ENCODE peak calls at places on chromosomes 5 and 9, in eight cellular contexts. P is gastrocnemius medialis, L is fibroblast of villous mesenchyme, V is fibroblast of lung, Y is fibroblast of pulmonary artery, N is A549, O is left ventricle myocardium inferior, I is stomach. S is an unnamed sample.

GRCh38 chr5:149130932-149131273 is 10.4 kb upstream of the ABLIM3 start:
- DNase-seq in L (no peak), O (no peak), V (peak), P (no peak), N (no peak), I (no peak), Y (no peak), S (no peak)

GRCh38 chr5:92885950-92886349 is 695.1 kb downstream of the NR2F1-AS1 start:
- DNase-seq in I (no peak), Y (no peak), L (no peak), N (no peak), P (no peak), O (no peak), V (no peak), S (no peak)

GRCh38 chr9:14909631-14910177 is 524 bp downstream of the FREM1 start:
- DNase-seq in N (no peak), O (no peak), V (no peak), Y (no peak), I (no peak), L (no peak), P (no peak), S (no peak)

GRCh38 chr5:119289413-119289812 is 66.4 kb upstream of the TNFAIP8 start:
- DNase-seq in N (no peak), O (no peak), P (no peak), L (no peak), I (no peak), Y (no peak), V (no peak), S (no peak)

GRCh38 chr9:116298249-116298648 is 144.7 kb downstream of the PAPPA start:
- DNase-seq in I (no peak), V (peak), L (no peak), O (no peak), Y (no peak), P (no peak), N (no peak), S (no peak)

GRCh38 chr9:105059260-105059659 is 131.3 kb upstream of the ABCA1 start:
- DNase-seq in V (peak), L (no peak), I (no peak), O (no peak), N (no peak), Y (peak), P (no peak), S (no peak)

GRCh38 chr9:133713960-133714495 is 24.1 kb downstream of the SARDH start:
- DNase-seq in N (no peak), Y (no peak), L (no peak), V (no peak), P (no peak), I (no peak), O (no peak), S (no peak)

GRCh38 chr5:91636351-91636750 is 253.2 kb upstream of the ARRDC3 start:
- DNase-seq in N (no peak), I (no peak), O (no peak), Y (no peak), L (peak), P (no peak), V (no peak), S (no peak)

GRCh38 chr9:114007991-114008666 is 70.0 kb downstream of the AMBP start:
- DNase-seq in N (no peak), I (peak), O (no peak), V (no peak), Y (no peak), L (no peak), P (no peak), S (no peak)

GRCh38 chr9:99356512-99356971 is 134.5 kb downstream of the SEC61B start:
- DNase-seq in V (no peak), L (peak), P (peak), N (no peak), I (no peak), O (peak), Y (no peak), S (no peak)

GRCh38 chr9:31272456-31273295 is 1111.8 kb upstream of the ACO1 start:
- DNase-seq in Y (no peak), P (no peak), O (no peak), V (no peak), L (no peak), I (no peak), N (no peak), S (no peak)

GRCh38 chr5:36978196-36978595 is 101.6 kb downstream of the NIPBL start:
- DNase-seq in I (no peak), L (no peak), P (no peak), V (no peak), O (no peak), N (no peak), Y (no peak), S (no peak)

GRCh38 chr9:77927265-77927664 is 104.3 kb downstream of the GNAQ start:
- DNase-seq in P (no peak), I (no peak), N (no peak), Y (peak), V (peak), O (no peak), L (peak), S (no peak)

GRCh38 chr5:3364941-3365340 is 230.7 kb upstream of the IRX1 start:
- DNase-seq in L (no peak), P (no peak), Y (no peak), O (no peak), V (no peak), I (no peak), N (no peak), S (no peak)

GRCh38 chr9:111178361-111179043 is 140.2 kb upstream of the LPAR1 start:
- DNase-seq in Y (peak), V (peak), I (no peak), P (no peak), L (peak), N (no peak), O (no peak), S (peak)

GRCh38 chr9:64066736-64067368 is 1218.2 kb downstream of the FOXD4L5 start:
- DNase-seq in O (no peak), N (no peak), I (no peak), V (no peak), Y (no peak), L (no peak), P (no peak), S (no peak)

GRCh38 chr5:121993191-121993590 is 31.4 kb downstream of the SRFBP1 start:
- DNase-seq in O (no peak), V (no peak), P (no peak), I (no peak), Y (no peak), L (no peak), N (no peak), S (no peak)

GRCh38 chr9:99340281-99340680 is 118.2 kb downstream of the SEC61B start:
- DNase-seq in P (no peak), N (no peak), O (no peak), Y (no peak), L (no peak), V (peak), I (no peak), S (no peak)

GRCh38 chr9:107227696-107228258 is 55.3 kb upstream of the RAD23B start:
- DNase-seq in L (peak), O (no peak), N (no peak), I (no peak), P (no peak), Y (no peak), V (no peak), S (no peak)

GRCh38 chr5:150070821-150071220 is 15.5 kb downstream of the CSF1R start:
- DNase-seq in P (no peak), V (no peak), Y (no peak), O (no peak), N (no peak), L (no peak), I (no peak), S (no peak)

DNA sequence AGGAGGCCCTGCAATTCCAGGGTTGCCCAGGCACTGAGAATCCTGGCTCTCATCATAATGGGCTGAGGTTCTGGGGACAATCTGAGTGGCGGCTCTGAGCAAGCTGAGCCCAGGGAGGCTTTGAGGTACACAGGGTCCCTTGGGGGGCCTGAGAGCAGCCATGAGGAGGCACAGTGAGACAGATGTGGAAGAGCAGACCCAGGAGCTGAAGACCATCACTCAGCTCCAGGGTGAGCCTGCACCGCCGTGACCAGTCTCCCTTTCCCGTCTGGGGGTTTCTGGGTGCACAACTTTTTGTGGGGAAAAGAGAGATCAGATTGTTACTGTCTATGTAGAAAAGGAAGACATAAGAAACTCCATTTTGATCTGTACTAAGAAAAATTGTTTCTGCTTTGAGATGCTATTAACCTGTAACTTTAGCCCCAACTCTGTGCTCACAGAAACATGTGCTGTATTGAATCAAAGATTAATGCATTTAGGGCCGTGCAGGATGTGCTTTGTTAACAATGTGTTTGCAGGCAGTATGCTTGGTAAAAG is at the start of gene CCDC183:
- DNase-seq in N (no peak), O (no peak), L (no peak), Y (no peak), P (no peak), V (no peak), I (no peak), S (no peak)
- H3K4me3 ChIP-seq in N (no peak), O (peak), L (no peak), Y (no peak), P (no peak), V (no peak), I (no peak), S (no peak)

GRCh38 chr5:160262151-160262550 is 32.8 kb downstream of the FABP6 start:
- DNase-seq in L (no peak), Y (no peak), O (no peak), P (no peak), N (no peak), I (no peak), V (no peak), S (no peak)
- TF ChIP-seq CTCF in L (no peak), Y (no peak), O (no peak), P (no peak), N (no peak), I (no peak), V (no peak), S (no peak)

DNA sequence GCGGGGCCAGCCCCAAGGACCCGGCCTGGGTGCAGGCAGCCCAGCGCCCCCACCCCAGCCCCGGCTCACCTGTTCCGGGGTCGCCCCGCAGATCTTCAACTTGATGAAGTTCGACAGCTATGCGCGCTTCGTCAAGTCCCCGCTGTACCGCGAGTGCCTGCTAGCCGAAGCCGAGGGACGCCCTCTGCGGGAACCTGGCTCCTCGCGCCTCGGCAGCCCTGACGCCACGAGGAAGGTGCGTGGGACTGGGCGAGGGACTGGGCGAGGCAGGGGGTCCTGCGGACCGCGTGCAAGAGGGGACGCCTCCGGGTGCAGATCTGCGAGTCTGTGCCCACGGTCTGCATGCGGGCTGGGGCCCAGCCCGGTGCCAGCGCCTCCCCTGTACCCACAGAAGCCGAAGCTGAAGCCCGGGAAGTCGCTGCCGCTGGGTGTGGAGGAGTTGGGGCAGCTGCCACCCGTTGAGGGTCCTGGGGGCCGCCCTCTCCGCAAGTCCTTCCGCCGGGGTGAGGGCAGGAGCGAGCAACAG is 9.7 kb downstream of the RGS14 start:
- DNase-seq in Y (no peak), L (no peak), V (no peak), O (no peak), P (no peak), I (no peak), N (no peak), S (no peak)
- H3K4me3 ChIP-seq in Y (peak), L (peak), V (peak), O (peak), P (peak), I (peak), N (no peak), S (peak)

GRCh38 chr5:139413963-139414362 is 10.1 kb upstream of the SPATA24 start:
- DNase-seq in L (no peak), N (no peak), O (no peak), I (no peak), P (no peak), V (no peak), Y (no peak), S (no peak)

GRCh38 chr5:139415869-139416268 is 12.0 kb upstream of the SPATA24 start:
- DNase-seq in L (no peak), Y (no peak), P (no peak), O (no peak), I (no peak), V (no peak), N (no peak), S (no peak)

GRCh38 chr5:139413153-139413552 is 9.3 kb upstream of the SPATA24 start:
- DNase-seq in Y (no peak), I (no peak), L (no peak), P (no peak), N (no peak), O (no peak), V (no peak), S (no peak)

GRCh38 chr5:139415221-139415861 is 11.5 kb upstream of the SPATA24 start:
- DNase-seq in O (peak), N (no peak), L (no peak), I (no peak), V (no peak), Y (no peak), P (peak), S (no peak)

DNA sequence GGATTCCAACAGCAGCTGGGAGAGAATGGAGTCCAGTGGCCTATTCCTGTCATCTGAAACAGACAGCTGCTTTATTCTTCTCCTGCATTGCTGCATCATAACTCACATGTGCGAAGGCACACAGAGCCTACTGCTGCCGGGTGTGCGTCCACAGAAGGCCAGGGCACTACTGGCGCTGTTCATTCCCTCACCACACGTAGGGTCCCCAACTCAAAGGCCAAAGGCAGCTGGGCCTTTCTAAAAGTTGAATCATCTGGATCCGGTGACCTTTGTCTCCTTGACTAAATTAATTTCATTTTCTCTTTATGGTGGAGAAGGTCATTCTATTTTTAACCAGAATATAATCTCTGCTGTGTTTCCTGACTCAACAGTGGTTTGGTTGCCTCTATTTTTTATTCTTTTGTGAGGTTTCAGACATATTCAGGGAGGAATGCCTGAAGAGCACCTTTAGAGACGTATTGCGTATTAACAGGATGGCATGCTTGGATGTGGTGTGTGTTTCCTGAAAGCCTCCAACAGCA is 10.8 kb upstream of the SPATA24 start:
- DNase-seq in Y (no peak), O (no peak), V (peak), N (no peak), L (no peak), I (no peak), P (peak), S (no peak)
- TF ChIP-seq CTCF in Y (no peak), O (no peak), V (no peak), N (no peak), L (no peak), I (no peak), P (peak), S (no peak)

GRCh38 chr5:151085517-151086031 is 4.7 kb upstream of the TNIP1 start:
- DNase-seq in P (no peak), O (peak), I (peak), N (no peak), L (peak), V (no peak), Y (peak), S (no peak)

GRCh38 chr5:151086192-151086869 is 5.5 kb upstream of the TNIP1 start:
- DNase-seq in P (no peak), I (no peak), O (no peak), V (no peak), N (no peak), Y (no peak), L (no peak), S (no peak)

GRCh38 chr5:151084363-151084762 is 3.5 kb upstream of the TNIP1 start:
- DNase-seq in V (no peak), I (no peak), L (no peak), N (no peak), P (no peak), Y (no peak), O (no peak), S (no peak)

GRCh38 chr5:151087475-151087874 is 6.6 kb upstream of the TNIP1 start:
- DNase-seq in O (no peak), Y (no peak), V (no peak), I (no peak), P (no peak), L (no peak), N (no peak), S (no peak)

DNA sequence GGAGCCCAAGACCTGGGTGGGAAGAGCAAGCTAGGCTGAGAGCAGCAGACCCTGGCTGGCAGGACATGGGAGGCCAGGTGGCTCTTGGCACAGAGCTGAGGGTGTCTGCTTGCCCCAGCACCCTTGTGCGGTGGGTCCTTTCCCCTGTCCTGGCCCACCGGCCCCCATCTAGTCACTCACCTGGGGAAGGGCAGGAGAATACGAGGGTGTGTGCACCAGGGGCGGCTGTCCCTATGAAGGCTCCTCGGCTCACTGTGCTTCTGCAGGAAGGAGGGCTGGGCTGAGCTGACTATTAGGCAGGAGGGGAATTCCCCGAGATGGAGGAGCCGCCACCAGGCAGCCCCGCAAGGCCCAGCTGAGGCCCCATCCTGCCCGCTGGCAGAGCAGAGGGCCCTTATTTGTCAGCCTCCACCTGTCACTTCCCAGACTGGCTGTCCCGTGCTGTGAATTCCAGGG is 6.1 kb upstream of the TNIP1 start:
- DNase-seq in I (peak), P (no peak), O (no peak), L (no peak), V (no peak), N (no peak), Y (no peak), S (no peak)
- H3K4me3 ChIP-seq in I (peak), P (no peak), O (no peak), L (no peak), V (no peak), N (no peak), Y (peak), S (no peak)

DNA sequence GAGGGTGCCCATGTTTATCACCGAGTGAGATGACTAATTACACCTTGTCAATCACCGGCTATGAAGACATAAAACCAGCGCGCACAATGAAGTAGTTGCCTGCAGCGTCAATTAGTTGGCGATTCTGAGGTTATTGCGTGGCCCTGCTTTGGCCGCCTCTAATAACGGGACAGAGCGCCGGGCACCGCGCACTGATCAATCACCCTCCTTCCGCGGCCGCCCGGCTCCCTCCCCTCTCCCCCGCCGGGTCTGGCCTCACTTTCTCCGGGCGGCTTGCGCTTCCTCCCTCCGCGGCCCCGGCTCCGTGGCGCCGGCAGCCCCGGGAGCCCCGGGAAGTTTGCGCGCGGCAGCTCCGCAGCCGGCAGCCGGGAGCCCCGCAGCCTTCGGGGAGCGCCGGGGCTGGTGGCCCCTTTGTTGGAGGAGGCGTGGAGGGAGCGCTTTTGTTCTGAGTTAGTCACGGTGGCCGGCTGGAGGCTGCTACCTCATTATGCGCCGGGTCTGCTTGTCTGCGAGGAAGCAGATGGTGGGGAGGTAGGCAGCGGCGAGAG is 3.2 kb upstream of the LHX2 start:
- DNase-seq in L (no peak), O (no peak), V (no peak), I (no peak), Y (no peak), P (no peak), N (peak), S (no peak)
- TF ChIP-seq CTCF in L (no peak), O (no peak), V (no peak), I (no peak), Y (no peak), P (no peak), N (no peak), S (no peak)

DNA sequence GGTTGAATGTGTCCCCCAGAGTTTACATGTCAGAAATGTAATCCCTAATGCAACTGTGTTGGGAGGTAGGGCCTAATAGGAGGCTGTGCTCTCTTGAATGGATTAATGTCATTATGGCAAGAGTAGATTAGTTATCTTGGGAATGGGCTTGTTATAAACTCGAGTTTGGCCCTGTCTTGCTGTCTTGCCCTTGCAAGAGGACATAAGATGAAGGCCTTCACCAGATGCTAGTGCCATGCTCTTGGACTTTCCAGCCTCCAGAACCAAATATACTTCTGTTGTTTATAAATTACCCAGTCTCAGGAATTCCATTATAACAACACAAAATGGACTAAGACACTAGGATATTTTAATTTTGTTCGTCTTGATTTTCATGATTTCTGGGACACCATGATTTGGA is 5.4 kb downstream of the PIK3R1 start:
- DNase-seq in I (no peak), L (no peak), P (no peak), N (no peak), V (no peak), O (no peak), Y (no peak), S (no peak)
- H3K4me3 ChIP-seq in I (no peak), L (no peak), P (no peak), N (no peak), V (no peak), O (no peak), Y (no peak), S (no peak)

DNA sequence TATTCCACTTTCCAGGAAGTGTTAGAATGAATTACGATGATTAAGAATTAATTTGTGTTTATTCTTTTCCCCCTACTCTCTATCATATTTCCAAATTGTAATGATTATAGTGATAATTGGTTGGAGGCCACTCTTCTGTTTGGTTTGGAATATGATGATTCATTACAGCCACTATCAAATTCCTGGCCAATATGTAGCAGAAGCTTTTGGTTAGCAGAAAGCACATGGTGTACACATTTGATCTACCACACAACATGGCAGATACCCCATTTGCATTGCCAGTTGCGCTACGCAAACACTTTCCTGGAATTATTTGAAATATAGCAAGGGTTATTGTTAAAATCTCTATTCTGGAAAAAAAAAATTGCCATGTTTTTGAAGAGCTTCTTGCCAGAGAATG is 454.9 kb upstream of the ACTBL2 start:
- DNase-seq in L (no peak), I (no peak), N (no peak), Y (no peak), P (no peak), O (no peak), V (peak), S (peak)
- TF ChIP-seq CTCF in L (no peak), I (no peak), N (no peak), Y (no peak), P (no peak), O (no peak), V (no peak), S (no peak)

S was measured in HFF-Myc.